ENCODE peak calls at places on chromosomes 5 and 9, in eight cellular contexts. D is left cardiac atrium, M is thoracic aorta, H is fibroblast of mammary gland, C is stomach, Y is IMR-90, K is Right ventricle myocardium superior, U is cardiac fibroblast. S is an unnamed sample.

GRCh38 chr9:87184956-87185642 is 237.8 kb upstream of the GAS1 start:
- DNase-seq in M (no peak), Y (peak; percentile 37), H (no peak), U (peak; percentile 70), D (no peak), K (no peak), C (no peak), S (peak; percentile 83)

GRCh38 chr9:110700953-110701352 is 32.4 kb downstream of the MUSK start:
- DNase-seq in K (no peak), H (peak; percentile 40), D (no peak), Y (peak; percentile 65), M (no peak), U (peak; percentile 8), C (no peak), S (peak; percentile 57)

GRCh38 chr9:128416014-128416413 is 4.6 kb upstream of the CERCAM start:
- DNase-seq in C (no peak), Y (no peak), H (no peak), U (no peak), K (no peak), D (no peak), M (no peak), S (no peak)

GRCh38 chr5:134007581-134008256 is 2.9 kb upstream of the VDAC1 start:
- DNase-seq in K (peak; percentile 40), H (peak; percentile 51), D (peak; percentile 40), M (no peak), U (peak; percentile 42), C (no peak), Y (no peak), S (no peak)

GRCh38 chr9:128056887-128057723 is 10.0 kb downstream of the NAIF1 start:
- DNase-seq in C (peak; percentile 79), K (no peak), H (no peak), U (no peak), M (no peak), Y (peak; percentile 18), D (no peak), S (no peak)

GRCh38 chr5:176817864-176818377 is 7.6 kb downstream of the UNC5A start:
- DNase-seq in U (peak; percentile 13), Y (no peak), H (peak; percentile 13), M (no peak), K (no peak), D (no peak), C (no peak), S (no peak)

GRCh38 chr5:469752-470483 is 26.9 kb downstream of the EXOC3 start:
- DNase-seq in U (no peak), C (no peak), K (peak; percentile 38), D (peak; percentile 17), Y (no peak), M (no peak), H (no peak), S (no peak)

GRCh38 chr9:127877566-127877998 is at the start of gene AK1:
- DNase-seq in M (no peak), H (peak; percentile 43), C (peak; percentile 80), Y (peak; percentile 37), U (peak; percentile 72), K (peak; percentile 89), D (peak; percentile 88), S (no peak)

GRCh38 chr5:159135896-159136531 is 36.3 kb upstream of the EBF1 start:
- DNase-seq in M (no peak), K (no peak), H (peak; percentile 83), D (no peak), U (peak; percentile 41), C (no peak), Y (peak; percentile 72), S (peak; percentile 86)

GRCh38 chr5:67902497-67902830 is 313.1 kb upstream of the PIK3R1 start:
- DNase-seq in K (no peak), M (no peak), C (no peak), Y (no peak), D (no peak), H (no peak), U (no peak), S (no peak)

GRCh38 chr5:178418031-178418430 is 172.2 kb downstream of the COL23A1 start:
- DNase-seq in K (no peak), C (no peak), H (no peak), U (no peak), M (no peak), Y (no peak), D (no peak), S (no peak)

GRCh38 chr9:84705128-84705527 is 35.6 kb downstream of the NTRK2 start:
- DNase-seq in U (no peak), Y (no peak), K (no peak), D (no peak), M (no peak), H (no peak), C (no peak), S (no peak)

GRCh38 chr9:72354704-72355103 is 10.3 kb downstream of the ZFAND5 start:
- DNase-seq in H (no peak), K (no peak), C (no peak), Y (no peak), D (no peak), U (no peak), M (no peak), S (no peak)

GRCh38 chr9:74858753-74859414 is 28.8 kb downstream of the TRPM6 start:
- DNase-seq in K (no peak), C (no peak), D (no peak), Y (peak; percentile 2), U (no peak), M (no peak), H (no peak), S (no peak)

GRCh38 chr5:105924366-105924765 is 1746.4 kb downstream of the EFNA5 start:
- DNase-seq in K (no peak), M (no peak), U (peak; percentile 10), Y (peak; percentile 81), H (peak; percentile 73), C (no peak), D (no peak), S (peak; percentile 33)

GRCh38 chr5:78320461-78320860 is 26.0 kb upstream of the AP3B1 start:
- DNase-seq in D (no peak), H (peak; percentile 59), C (no peak), Y (peak; percentile 69), U (peak; percentile 68), K (no peak), M (no peak), S (peak; percentile 22)

GRCh38 chr5:378976-379742 is 57.6 kb downstream of the AHRR start:
- DNase-seq in D (no peak), H (peak; percentile 47), M (no peak), U (no peak), K (no peak), Y (peak; percentile 89), C (no peak), S (peak; percentile 79)

GRCh38 chr5:22928821-22929482 is 75.8 kb upstream of the CDH12 start:
- DNase-seq in Y (no peak), C (no peak), D (no peak), K (no peak), H (no peak), U (no peak), M (no peak), S (no peak)

GRCh38 chr5:20972419-20972925 is 984.5 kb upstream of the CDH18 start:
- DNase-seq in K (peak; percentile 66), C (no peak), H (peak; percentile 5), M (no peak), Y (peak; percentile 1), D (peak; percentile 55), U (peak; percentile 67), S (peak; percentile 48)

GRCh38 chr5:16700081-16700480 is 83.3 kb upstream of the RETREG1 start:
- DNase-seq in K (no peak), U (no peak), Y (no peak), M (no peak), H (no peak), D (no peak), C (no peak), S (no peak)

GRCh38 chr5:124973613-124974130 is 227.2 kb upstream of the ZNF608 start:
- DNase-seq in Y (no peak), M (no peak), C (no peak), H (no peak), D (no peak), U (no peak), K (no peak), S (no peak)